ENCODE peak calls at places on chromosome 16, in five cellular contexts. X is GM23338, T is GM12892, I is Right ventricle myocardium superior, H is amniotic stem cell. W is an unnamed sample.

GRCh38 chr16:65123846-65124513 is 2.1 kb upstream of the CDH11 start:
- DNase-seq in X (peak; percentile 12), T (no peak), I (no peak), H (no peak), W (no peak)

GRCh38 chr16:11877374-11877773 is 26.0 kb upstream of the RSL1D1 start:
- DNase-seq in X (no peak), T (no peak), I (no peak), H (no peak), W (no peak)

GRCh38 chr16:29743827-29744531 is 1.8 kb downstream of the C16orf54 start:
- DNase-seq in X (peak; percentile 35), T (no peak), I (no peak), H (no peak), W (peak; percentile 55)

GRCh38 chr16:2162676-2163118 is 7.1 kb downstream of the TRAF7 start:
- DNase-seq in X (no peak), T (no peak), I (no peak), H (no peak), W (no peak)

GRCh38 chr16:23901178-23902131 is 65.7 kb downstream of the PRKCB start:
- DNase-seq in X (peak; percentile 57), T (no peak), I (no peak), H (no peak), W (no peak)

GRCh38 chr16:53055603-53056527 is 1.1 kb downstream of the CHD9 start:
- DNase-seq in X (peak; percentile 83), T (no peak), I (no peak), H (peak; percentile 17), W (no peak)

GRCh38 chr16:58120216-58120615 is 9.0 kb downstream of the CFAP20 start:
- DNase-seq in X (no peak), T (no peak), I (no peak), H (no peak), W (no peak)

GRCh38 chr16:31214705-31215286 is 877 bp downstream of the TRIM72 start:
- DNase-seq in X (peak; percentile 61), T (no peak), I (peak; percentile 46), H (no peak), W (no peak)

GRCh38 chr16:67562918-67563707 is 787 bp downstream of the CTCF start:
- DNase-seq in X (peak; percentile 74), T (no peak), I (peak; percentile 82), H (no peak), W (peak; percentile 63)

GRCh38 chr16:72317378-72317777 is 145.4 kb upstream of the PMFBP1 start:
- DNase-seq in X (no peak), T (no peak), I (no peak), H (no peak), W (no peak)

GRCh38 chr16:10988164-10988803 is 43.9 kb downstream of the CLEC16A start:
- DNase-seq in X (peak; percentile 57), T (no peak), I (no peak), H (no peak), W (no peak)

GRCh38 chr16:68414581-68414980 is 33.7 kb downstream of the SMPD3 start:
- DNase-seq in X (no peak), T (no peak), I (no peak), H (no peak), W (no peak)

GRCh38 chr16:65769055-65769465 is 597.4 kb upstream of the CDH5 start:
- DNase-seq in X (no peak), T (no peak), I (no peak), H (no peak), W (no peak)

GRCh38 chr16:86625029-86625428 is 46.7 kb downstream of the FOXL1 start:
- DNase-seq in X (no peak), T (no peak), I (no peak), H (no peak), W (no peak)

GRCh38 chr16:24609740-24610420 is 70.5 kb downstream of the RBBP6 start:
- DNase-seq in X (peak; percentile 83), T (no peak), I (peak; percentile 66), H (no peak), W (no peak)

GRCh38 chr16:2095315-2095853 is 40.3 kb downstream of the PKD1 start:
- DNase-seq in X (no peak), T (no peak), I (no peak), H (no peak), W (no peak)

GRCh38 chr16:66387817-66388332 is 21.4 kb downstream of the CDH5 start:
- DNase-seq in X (no peak), T (no peak), I (no peak), H (no peak), W (no peak)

GRCh38 chr16:72769876-72770275 is 278.1 kb downstream of the ZFHX3 start:
- DNase-seq in X (no peak), T (no peak), I (no peak), H (no peak), W (no peak)

GRCh38 chr16:88783391-88784073 is 1.5 kb downstream of the PIEZO1 start:
- DNase-seq in X (no peak), T (no peak), I (no peak), H (no peak), W (no peak)

GRCh38 chr16:89325861-89326471 is 108.5 kb downstream of the ZNF778 start:
- DNase-seq in X (no peak), T (no peak), I (peak; percentile 66), H (peak; percentile 66), W (no peak)

W was measured in central memory CD4-positive, alpha-beta T cell.